ENCODE peak calls at places on chromosomes 5 and 9, in ten cellular contexts. D is NCI-H1417; N is A549; L is IMR-90; U is uterus; K is activated CD4-positive, alpha-beta T cell treated with anti-CD3 and anti-CD28 coated beads for 48 hours; M is putamen; H is NCI-H2081; G is memory B cell; O is psoas muscle. C is an unnamed sample.

GRCh38 chr5:30050056-30050815 is 1143.2 kb upstream of the CDH6 start:
- DNase-seq in H (no peak), U (no peak), N (no peak), K (no peak), M (no peak), G (no peak), D (no peak), L (no peak), O (no peak), C (no peak)

GRCh38 chr5:167488371-167488770 is 803.1 kb upstream of the WWC1 start:
- DNase-seq in L (no peak), M (no peak), O (no peak), D (no peak), K (no peak), G (no peak), U (no peak), H (no peak), N (no peak), C (no peak)

GRCh38 chr5:160075073-160075472 is 44.2 kb downstream of the PWWP2A start:
- DNase-seq in D (no peak), H (no peak), O (no peak), U (no peak), M (no peak), N (no peak), G (no peak), L (peak), K (no peak), C (no peak)

GRCh38 chr5:32852535-32852934 is 141.4 kb downstream of the NPR3 start:
- DNase-seq in D (no peak), K (no peak), M (no peak), L (peak), O (peak), G (no peak), N (peak), H (no peak), U (no peak), C (peak)

GRCh38 chr5:179906294-179906794 is 1.4 kb downstream of the TBC1D9B start:
- DNase-seq in O (no peak), M (no peak), N (no peak), L (no peak), U (no peak), G (no peak), D (no peak), K (peak), H (no peak), C (no peak)

GRCh38 chr5:137446611-137447010 is 52.5 kb downstream of the SPOCK1 start:
- DNase-seq in U (no peak), M (no peak), K (no peak), D (no peak), O (no peak), H (no peak), G (no peak), N (no peak), L (no peak), C (no peak)

GRCh38 chr9:128245293-128246151 is 30.3 kb downstream of the GOLGA2 start:
- DNase-seq in M (no peak), H (no peak), U (peak), K (no peak), L (peak), G (no peak), O (peak), D (no peak), N (no peak), C (no peak)

GRCh38 chr9:95796029-95796428 is 79.5 kb upstream of the ERCC6L2 start:
- DNase-seq in O (no peak), N (no peak), H (peak), G (no peak), D (peak), U (no peak), K (no peak), L (no peak), M (no peak), C (no peak)

GRCh38 chr9:128088253-128088945 is 20.4 kb downstream of the SLC25A25 start:
- DNase-seq in K (no peak), G (no peak), N (no peak), D (no peak), O (no peak), H (no peak), L (no peak), M (no peak), U (no peak), C (no peak)

GRCh38 chr9:4114569-4115505 is 185.0 kb downstream of the GLIS3 start:
- DNase-seq in K (no peak), O (no peak), M (no peak), G (no peak), N (no peak), L (peak), D (no peak), U (no peak), H (no peak), C (no peak)

GRCh38 chr9:84140535-84141101 is 160.0 kb downstream of the RMI1 start:
- DNase-seq in K (peak), N (no peak), L (peak), U (no peak), G (peak), O (peak), M (peak), D (peak), H (peak), C (no peak)

GRCh38 chr5:23994581-23995370 is 487.4 kb downstream of the PRDM9 start:
- DNase-seq in D (peak), N (no peak), L (no peak), G (no peak), O (no peak), H (peak), K (no peak), M (no peak), U (no peak), C (no peak)

GRCh38 chr9:137720571-137721110 is 101.8 kb downstream of the EHMT1 start:
- DNase-seq in N (no peak), L (no peak), M (no peak), H (no peak), G (no peak), D (no peak), K (no peak), O (no peak), U (no peak), C (no peak)

GRCh38 chr9:105332471-105332870 is 88.0 kb downstream of the SLC44A1 start:
- DNase-seq in H (no peak), U (no peak), G (no peak), L (peak), K (no peak), D (no peak), M (no peak), O (no peak), N (no peak), C (no peak)